ENCODE peak calls at places on chromosomes 16 and 17, in four cellular contexts. G is heart right ventricle, D is AG04449, Z is HEK293T. H is an unnamed sample.

GRCh38 chr17:47690121-47690520 is 3.8 kb upstream of the TBKBP1 start:
- DNase-seq in D (no peak), G (no peak), Z (no peak), H (no peak)

GRCh38 chr16:57938484-57938883 is 32.4 kb downstream of the CNGB1 start:
- DNase-seq in G (no peak), D (no peak), Z (no peak), H (no peak)

GRCh38 chr16:2035431-2036199 is 8.9 kb downstream of the NHERF2 start:
- DNase-seq in Z (no peak), G (peak), D (no peak), H (no peak)

GRCh38 chr17:82517230-82517865 is 2.2 kb upstream of the FOXK2 start:
- DNase-seq in G (no peak), Z (no peak), D (no peak), H (no peak)

GRCh38 chr17:38897671-38898290 is 27.6 kb upstream of the LASP1NB start:
- DNase-seq in G (no peak), Z (no peak), D (no peak), H (no peak)

GRCh38 chr17:78359216-78359935 is 501 bp downstream of the SOCS3 start:
- DNase-seq in G (peak), D (no peak), Z (no peak), H (no peak)

GRCh38 chr17:39147221-39148185 is 3.9 kb downstream of the PLXDC1 start:
- DNase-seq in G (no peak), Z (no peak), D (no peak), H (no peak)

GRCh38 chr16:57985204-57986121 is 14.5 kb upstream of the CNGB1 start:
- DNase-seq in Z (peak), G (no peak), D (no peak), H (no peak)

GRCh38 chr17:29167393-29168078 is 12.7 kb downstream of the MYO18A start:
- DNase-seq in G (no peak), Z (no peak), D (no peak), H (no peak)

GRCh38 chr16:72991645-72992044 is 56.3 kb downstream of the ZFHX3 start:
- DNase-seq in G (no peak), D (no peak), Z (no peak), H (no peak)

GRCh38 chr17:11719852-11720251 is 121.6 kb downstream of the DNAH9 start:
- DNase-seq in G (no peak), Z (no peak), D (no peak), H (no peak)

GRCh38 chr17:69638516-69638915 is 224.0 kb downstream of the MAP2K6 start:
- DNase-seq in G (no peak), Z (no peak), D (no peak), H (no peak)

GRCh38 chr17:72004476-72005331 is 116.1 kb upstream of the SOX9 start:
- DNase-seq in G (no peak), Z (no peak), D (no peak), H (no peak)

GRCh38 chr17:17809527-17810373 is 27.0 kb downstream of the SREBF1 start:
- DNase-seq in G (peak), Z (peak), D (no peak), H (no peak)

GRCh38 chr17:41772218-41772585 is 14.3 kb downstream of the JUP start:
- DNase-seq in D (no peak), G (no peak), Z (no peak), H (no peak)

GRCh38 chr17:20114466-20114865 is 105.3 kb downstream of the SPECC1 start:
- DNase-seq in D (no peak), Z (no peak), G (no peak), H (no peak)

GRCh38 chr17:50871369-50871768 is 5.2 kb upstream of the TOB1 start:
- DNase-seq in Z (no peak), G (no peak), D (no peak), H (no peak)

GRCh38 chr16:30934827-30935557 is 11.6 kb downstream of the FBXL19 start:
- DNase-seq in Z (peak), D (no peak), G (no peak), H (no peak)

GRCh38 chr17:9729735-9730420 is 61.5 kb downstream of the DHRS7C start:
- DNase-seq in Z (no peak), G (no peak), D (no peak), H (no peak)

GRCh38 chr17:9557356-9557755 is 18.3 kb downstream of the STX8 start:
- DNase-seq in Z (no peak), G (no peak), D (no peak), H (no peak)

GRCh38 chr17:27384261-27384701 is 72.0 kb upstream of the KSR1 start:
- DNase-seq in D (peak), Z (no peak), G (peak), H (no peak)

GRCh38 chr16:88846088-88846487 is 10.7 kb downstream of the GALNS start:
- DNase-seq in G (no peak), D (no peak), Z (no peak), H (no peak)

GRCh38 chr17:82862758-82863645 is 23.2 kb upstream of the ZNF750 start:
- DNase-seq in D (no peak), G (no peak), Z (no peak), H (no peak)

GRCh38 chr16:2043980-2044451 is 3.6 kb downstream of the NTHL1 start:
- DNase-seq in D (no peak), Z (no peak), G (peak), H (no peak)

GRCh38 chr17:49229076-49229804 is 1.3 kb downstream of the PHOSPHO1 start:
- DNase-seq in G (no peak), Z (no peak), D (no peak), H (no peak)

H was measured in amygdala.